ENCODE peak calls at places on chromosomes 4 and X, in eight cellular contexts. M, Y, U, R, V, X, Q and G are unnamed samples.

GRCh38 chr4:62320612-62321011 is 1120.5 kb downstream of the ADGRL3 start:
- DNase-seq in M (no peak), Y (no peak), U (no peak), R (no peak), V (no peak), X (no peak), Q (no peak), G (no peak)

GRCh38 chr4:120801171-120801758 is 121.3 kb downstream of the PRDM5 start:
- DNase-seq in M (no peak), Y (no peak), U (no peak), R (no peak), V (no peak), X (no peak), Q (no peak), G (peak; percentile 76)

GRCh38 chrX:18674788-18675735 is 3.2 kb upstream of the RS1 start:
- DNase-seq in M (peak; percentile 77), Y (peak; percentile 76), U (peak; percentile 74), R (peak; percentile 93), V (peak; percentile 78), X (peak; percentile 83), Q (peak; percentile 76), G (peak; percentile 76)

GRCh38 chr4:161629694-161630441 is 533.9 kb downstream of the FSTL5 start:
- DNase-seq in M (peak; percentile 47), Y (no peak), U (no peak), R (no peak), V (no peak), X (no peak), Q (no peak), G (no peak)

GRCh38 chr4:151928112-151928511 is 167.3 kb upstream of the GATB start:
- DNase-seq in M (no peak), Y (no peak), U (no peak), R (no peak), V (no peak), X (no peak), Q (no peak), G (no peak)

GRCh38 chrX:149036086-149036485 is 469.0 kb downstream of the IDS start:
- DNase-seq in M (peak; percentile 2), Y (peak; percentile 5), U (no peak), R (no peak), V (no peak), X (no peak), Q (no peak), G (peak; percentile 27)

GRCh38 chrX:1205681-1206611 is 6.5 kb downstream of the CRLF2 start:
- DNase-seq in M (peak; percentile 74), Y (peak; percentile 10), U (peak; percentile 93), R (peak; percentile 24), V (peak; percentile 18), X (no peak), Q (no peak), G (peak; percentile 44)

GRCh38 chrX:9542106-9542764 is 77.4 kb downstream of the TBL1X start:
- DNase-seq in M (no peak), Y (no peak), U (no peak), R (no peak), V (no peak), X (no peak), Q (no peak), G (no peak)

GRCh38 chrX:103531002-103531401 is 11.7 kb upstream of the RAB40A start:
- DNase-seq in M (peak; percentile 48), Y (no peak), U (no peak), R (no peak), V (no peak), X (no peak), Q (no peak), G (no peak)

GRCh38 chrX:133948895-133949294 is 36.5 kb downstream of the GPC3 start:
- DNase-seq in M (no peak), Y (no peak), U (no peak), R (no peak), V (no peak), X (no peak), Q (no peak), G (no peak)

GRCh38 chrX:71859637-71860036 is 51.0 kb upstream of the NHSL2 start:
- DNase-seq in M (peak; percentile 61), Y (peak; percentile 18), U (peak; percentile 4), R (no peak), V (no peak), X (no peak), Q (no peak), G (peak; percentile 54)

GRCh38 chr4:155666701-155667537 is at the start of gene GUCY1A1:
- DNase-seq in M (peak; percentile 16), Y (no peak), U (peak; percentile 49), R (peak; percentile 81), V (peak; percentile 16), X (peak; percentile 51), Q (peak; percentile 47), G (peak; percentile 76)

GRCh38 chr4:54717694-54718093 is 59.9 kb downstream of the KIT start:
- DNase-seq in M (no peak), Y (no peak), U (no peak), R (no peak), V (no peak), X (no peak), Q (no peak), G (no peak)

GRCh38 chr4:60455380-60455779 is 744.7 kb upstream of the ADGRL3 start:
- DNase-seq in M (no peak), Y (no peak), U (no peak), R (no peak), V (no peak), X (no peak), Q (no peak), G (no peak)

GRCh38 chrX:68945081-68945602 is 116.3 kb downstream of the EFNB1 start:
- DNase-seq in M (no peak), Y (no peak), U (no peak), R (peak; percentile 49), V (no peak), X (no peak), Q (no peak), G (no peak)

GRCh38 chrX:49291615-49292337 is 11.7 kb upstream of the GAGE10 start:
- DNase-seq in M (peak; percentile 69), Y (peak; percentile 35), U (peak; percentile 46), R (peak; percentile 84), V (peak; percentile 66), X (peak; percentile 62), Q (peak; percentile 50), G (peak; percentile 61)

GRCh38 chrX:3142259-3143042 is 101.2 kb downstream of the ARSF start:
- DNase-seq in M (peak; percentile 3), Y (no peak), U (no peak), R (no peak), V (no peak), X (no peak), Q (no peak), G (no peak)

GRCh38 chr4:87916636-87917035 is 58.9 kb upstream of the SPP1 start:
- DNase-seq in M (no peak), Y (no peak), U (no peak), R (no peak), V (no peak), X (no peak), Q (no peak), G (no peak)

GRCh38 chr4:107845721-107846120 is 21.0 kb downstream of the SGMS2 start:
- DNase-seq in M (peak; percentile 11), Y (no peak), U (no peak), R (no peak), V (no peak), X (no peak), Q (no peak), G (no peak)

GRCh38 chr4:110055014-110055768 is 142.5 kb downstream of the EGF start:
- DNase-seq in M (peak; percentile 26), Y (no peak), U (no peak), R (no peak), V (no peak), X (no peak), Q (peak; percentile 67), G (no peak)
- H3K27ac ChIP-seq in M (no peak overlapping the region), Y (no peak overlapping the region), U (no peak overlapping the region), R (no peak overlapping the region), V (peak overlapping the region; percentile 30), X (no peak overlapping the region), Q (peak overlapping the region; percentile 69), G (no peak overlapping the region)

DNA sequence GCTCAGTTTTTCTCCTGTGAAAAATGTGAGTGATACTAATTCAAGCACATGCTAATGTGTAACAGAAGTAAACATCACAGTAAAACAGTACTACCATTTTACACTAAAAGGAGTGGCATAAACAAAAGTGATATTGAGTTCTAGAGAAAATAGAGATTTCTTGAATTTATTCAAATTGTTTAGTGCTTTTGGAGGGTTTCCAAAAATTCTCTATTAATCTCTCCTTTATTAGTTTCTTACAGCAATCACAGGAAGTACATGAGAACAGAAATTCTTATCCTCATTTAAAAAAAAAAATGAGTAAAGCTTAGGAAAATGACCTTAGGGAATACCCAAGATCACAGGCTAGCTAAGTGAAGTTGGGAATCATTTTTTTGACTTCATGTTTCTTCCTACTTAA is 459.7 kb upstream of the GALNTL6 start:
- DNase-seq in M (no peak), Y (no peak), U (no peak), R (no peak), V (no peak), X (no peak), Q (no peak), G (no peak)
- H3K9me3 ChIP-seq in M (no peaks in the 10 kb centered on the region), Y (no peaks in the 10 kb centered on the region), U (no peaks in the 10 kb centered on the region), R (no peaks in the 10 kb centered on the region), V (no peaks in the 10 kb centered on the region), X (no peaks in the 10 kb centered on the region), Q (no peaks in the 10 kb centered on the region), G (no peaks in the 10 kb centered on the region)

DNA sequence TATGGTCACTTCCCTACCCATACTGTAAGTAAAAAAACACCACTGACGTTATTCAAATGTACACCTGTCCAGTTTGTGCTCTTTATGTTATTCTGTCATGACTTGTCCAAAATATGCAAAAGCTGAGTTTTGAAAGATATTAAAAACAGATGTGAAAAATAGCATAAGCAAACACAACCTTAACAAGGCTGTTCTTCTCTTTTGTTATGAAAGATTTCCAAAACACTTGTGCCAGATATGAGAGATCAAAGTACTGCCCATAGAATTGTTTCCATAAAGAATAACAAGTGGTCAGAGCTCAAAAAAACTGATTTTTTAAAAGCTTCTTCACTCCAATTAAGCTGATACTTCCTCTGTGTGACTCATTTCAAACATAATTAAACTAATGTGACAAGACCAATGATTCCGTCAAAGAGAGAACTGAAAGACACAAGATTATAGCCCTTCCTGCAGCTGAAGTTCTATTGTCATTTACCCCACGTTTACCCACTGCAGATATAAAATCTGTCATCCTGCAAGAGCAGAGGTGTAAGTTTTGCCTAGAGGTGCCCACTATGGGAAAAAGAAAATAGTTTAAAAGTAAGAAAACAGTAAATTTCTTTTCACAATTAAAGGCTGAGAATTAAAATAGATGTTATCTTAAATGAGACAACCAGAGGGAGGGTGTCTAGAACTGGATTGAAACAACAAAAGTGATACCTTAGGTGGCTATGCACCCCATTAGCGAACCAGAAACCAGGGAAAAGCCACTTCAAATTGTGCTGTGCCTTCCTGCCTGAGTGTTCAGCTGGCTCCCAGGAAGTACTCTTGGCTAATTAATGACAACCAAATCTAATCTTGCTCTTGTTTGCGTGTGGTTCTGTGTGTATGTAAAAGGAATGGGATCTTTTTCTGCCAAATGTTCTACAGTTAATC is 30.1 kb downstream of the RASSF6 start:
- DNase-seq in M (peak; percentile 28), Y (no peak), U (no peak), R (no peak), V (no peak), X (no peak), Q (no peak), G (no peak)
- H3K4me1 ChIP-seq in M (peaks cover 9% of the 10 kb centered on the region), Y (no peaks in the 10 kb centered on the region), U (peaks cover 3% of the 10 kb centered on the region), R (no peaks in the 10 kb centered on the region), V (peaks cover 11% of the 10 kb centered on the region), X (peaks cover 6% of the 10 kb centered on the region), Q (peaks cover 20% of the 10 kb centered on the region), G (no peaks in the 10 kb centered on the region)

DNA sequence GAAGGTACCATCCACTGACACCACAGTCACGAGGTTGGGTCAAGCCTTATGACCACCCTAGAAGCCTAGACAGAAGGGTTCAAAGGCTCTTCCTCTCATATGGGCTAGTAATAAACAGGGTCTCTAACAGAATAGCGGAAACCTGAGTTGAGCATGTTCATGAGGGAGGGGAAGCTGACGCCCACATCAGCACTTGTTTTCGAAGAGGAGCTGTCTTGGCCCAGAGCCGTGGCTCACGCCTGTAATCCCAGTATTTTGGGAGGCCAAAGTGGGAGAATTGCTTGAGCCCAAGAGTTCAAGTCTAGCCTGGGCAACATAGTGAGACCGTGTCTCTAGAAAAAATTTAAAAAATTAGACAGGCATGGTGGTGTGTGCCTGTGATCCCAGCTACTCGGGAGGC is 21.5 kb upstream of the TMSB4X start:
- DNase-seq in M (no peak), Y (no peak), U (no peak), R (no peak), V (no peak), X (no peak), Q (no peak), G (no peak)
- H3K27ac ChIP-seq in M (peak overlapping the region; percentile 13), Y (peak overlapping the region; percentile 45), U (no peak overlapping the region), R (peak overlapping the region; percentile 48), V (no peak overlapping the region), X (peak overlapping the region; percentile 85), Q (no peak overlapping the region), G (no peak overlapping the region)